ENCODE peak calls at places on chromosomes 12 and 14, in seven cellular contexts. U, J, Y, E, I, S and K are unnamed samples. For H3K27me3, the result is how much of the 10 kb centered on the place peaks cover.

GRCh38 chr12:107331471-107331870 is 238.1 kb upstream of the CRY1 start:
- DNase-seq in I (no peak), J (no peak), Y (no peak), U (no peak), S (no peak), E (no peak), K (no peak)

GRCh38 chr12:14756331-14757143 is 46.7 kb downstream of the WBP11 start:
- DNase-seq in Y (no peak), S (no peak), E (no peak), I (no peak), U (no peak), J (no peak), K (no peak)

GRCh38 chr12:5524116-5524768 is 92.3 kb downstream of the NTF3 start:
- DNase-seq in J (no peak), I (no peak), Y (no peak), U (no peak), S (no peak), E (no peak), K (no peak)

GRCh38 chr14:105529506-105530445 is 3.4 kb downstream of the TMEM121 start:
- DNase-seq in S (no peak), I (no peak), U (no peak), E (peak), J (no peak), Y (no peak), K (no peak)

GRCh38 chr14:20559461-20559904 is 1.4 kb downstream of the RNASE9 start:
- DNase-seq in J (no peak), U (no peak), Y (no peak), I (no peak), E (no peak), S (no peak), K (no peak)

GRCh38 chr14:57086271-57087162 is 182.2 kb downstream of the EXOC5 start:
- DNase-seq in E (no peak), S (no peak), I (no peak), J (no peak), Y (no peak), U (no peak), K (no peak)

GRCh38 chr14:102508410-102508773 is 1.2 kb downstream of the ANKRD9 start:
- DNase-seq in E (peak), J (no peak), S (no peak), Y (no peak), I (no peak), U (no peak), K (peak)

GRCh38 chr12:48005750-48006021 is 1.4 kb upstream of the COL2A1 start:
- DNase-seq in S (no peak), E (no peak), Y (no peak), I (no peak), U (no peak), J (no peak), K (no peak)

GRCh38 chr14:20866963-20867362 is 24.2 kb upstream of the RNASE3 start:
- DNase-seq in E (no peak), Y (peak), J (no peak), U (no peak), I (no peak), S (no peak), K (peak)

GRCh38 chr12:67572492-67572891 is 76.1 kb upstream of the DYRK2 start:
- DNase-seq in J (no peak), Y (no peak), S (no peak), U (no peak), I (no peak), E (no peak), K (no peak)

GRCh38 chr12:11798856-11799530 is 149.5 kb downstream of the ETV6 start:
- DNase-seq in S (peak), Y (peak), I (peak), E (peak), J (peak), U (no peak), K (peak)

GRCh38 chr12:98741229-98741614 is 96.1 kb downstream of the APAF1 start:
- DNase-seq in E (no peak), U (no peak), S (peak), Y (peak), I (no peak), J (no peak), K (peak)

GRCh38 chr14:44417809-44418208 is 89.3 kb downstream of the FSCB start:
- DNase-seq in E (no peak), I (no peak), Y (no peak), J (no peak), U (no peak), S (no peak), K (no peak)

GRCh38 chr14:49581209-49581960 is 4.8 kb downstream of the RPS29 start:
- DNase-seq in I (no peak), U (no peak), J (no peak), S (no peak), Y (no peak), E (no peak), K (no peak)

GRCh38 chr12:26987634-26988424 is 26.4 kb downstream of the TM7SF3 start:
- DNase-seq in I (no peak), U (no peak), Y (no peak), E (no peak), S (peak), J (peak), K (no peak)
- H3K4me3 ChIP-seq in I (no peak), U (no peak), Y (no peak), E (no peak), S (no peak), J (no peak), K (no peak)

GRCh38 chr12:49283541-49284429 is 11.2 kb upstream of the PRPH start:
- DNase-seq in Y (no peak), U (no peak), S (no peak), J (no peak), E (no peak), I (no peak), K (no peak)
- TF ChIP-seq CTCF in Y (no peak), U (no peak), S (peak), J (no peak), E (no peak), I (no peak), K (no peak)

DNA sequence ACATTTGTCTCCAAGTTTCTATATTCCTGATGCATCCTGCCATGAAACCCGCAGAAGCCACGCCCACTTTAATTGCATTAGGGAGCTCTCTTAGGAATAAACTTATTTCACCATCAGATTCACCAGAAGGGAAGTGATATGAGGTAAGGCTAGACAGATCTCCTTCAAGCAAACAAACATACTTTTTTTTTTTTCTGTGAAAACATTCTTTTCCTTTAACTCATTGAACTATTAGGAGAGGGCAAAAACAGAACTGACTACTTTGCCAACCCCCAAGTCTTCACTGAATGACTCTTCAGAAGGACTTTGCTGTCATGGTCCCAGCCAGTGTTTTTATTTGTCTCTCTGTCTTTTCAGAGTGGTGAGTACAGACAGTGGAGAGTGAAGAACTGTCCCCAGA is 48.4 kb downstream of the GTF2A1 start:
- DNase-seq in Y (no peak), U (no peak), J (no peak), E (no peak), S (peak), I (no peak), K (no peak)
- H3K27me3 ChIP-seq in Y (under half), U (under half), J (under half), E (under half), S (under half), I (under half), K (under half)

GRCh38 chr14:96423446-96424103 is 31.6 kb downstream of the AK7 start:
- DNase-seq in U (peak), S (no peak), E (no peak), J (no peak), Y (no peak), I (no peak), K (no peak)
- H3K4me3 ChIP-seq in U (no peak), S (peak), E (peak), J (peak), Y (peak), I (peak), K (peak)

GRCh38 chr14:24143511-24143910 is 2.1 kb upstream of the EMC9 start:
- DNase-seq in E (no peak), U (no peak), Y (no peak), S (peak), J (no peak), I (no peak), K (no peak)

GRCh38 chr14:24138396-24139271 is 2.6 kb downstream of the PSME1 start:
- DNase-seq in U (no peak), J (no peak), S (no peak), I (no peak), Y (no peak), E (no peak), K (no peak)

GRCh38 chr14:24144451-24144850 is 2.0 kb downstream of the PSME2 start:
- DNase-seq in J (no peak), U (no peak), E (no peak), S (no peak), Y (no peak), I (no peak), K (no peak)

GRCh38 chr14:24139272-24139934 is 2.0 kb downstream of the EMC9 start:
- DNase-seq in J (no peak), Y (no peak), E (no peak), S (no peak), U (no peak), I (no peak), K (no peak)

DNA sequence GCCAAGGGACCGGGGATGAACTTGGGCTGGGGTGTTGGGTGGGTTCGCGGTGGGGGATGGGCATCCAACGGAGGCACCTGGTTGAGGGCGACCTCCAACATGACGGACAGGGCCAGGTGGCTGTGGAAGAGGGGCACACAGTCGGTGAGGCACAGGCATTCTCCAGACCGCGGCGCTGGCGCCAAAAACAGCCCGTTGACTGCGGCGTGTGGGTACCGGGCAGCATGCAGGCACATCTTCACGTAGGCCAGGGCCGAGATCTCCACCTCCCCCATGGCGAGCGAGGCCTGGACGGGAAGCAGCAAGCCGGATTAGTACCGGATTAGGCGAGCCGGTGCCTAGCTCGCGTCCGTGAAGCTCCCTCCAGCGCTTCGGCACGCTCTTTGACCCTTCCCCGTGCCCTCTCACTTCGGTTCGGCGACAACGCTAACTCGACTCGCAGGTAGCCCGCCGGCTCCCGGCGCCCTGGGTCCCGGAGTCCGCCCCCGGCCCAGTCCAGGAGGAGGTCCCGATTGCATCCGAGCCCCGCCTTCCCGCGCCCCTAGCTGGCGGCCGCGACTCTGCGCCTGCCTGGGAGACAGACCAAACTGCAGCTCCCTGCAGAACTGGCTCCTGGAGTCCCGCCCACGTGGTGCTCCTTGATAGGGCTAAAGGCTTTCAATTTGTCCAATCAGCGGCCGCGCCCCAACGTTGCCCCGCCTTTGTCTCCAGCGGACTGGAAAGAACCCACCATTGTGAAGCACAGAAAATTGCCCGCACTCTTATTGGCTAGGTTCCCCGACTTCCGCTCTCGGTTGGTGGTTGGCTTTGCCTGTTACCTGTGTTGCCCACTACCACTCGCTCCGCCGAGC is at the start of gene EMC9:
- DNase-seq in E (peak), U (peak), S (peak), J (peak), I (peak), Y (peak), K (peak)
- TF ChIP-seq CTCF in E (peak), U (peak), S (peak), J (no peak), I (peak), Y (peak), K (peak)

GRCh38 chr14:90058876-90059458 is 2.8 kb upstream of the KCNK13 start:
- DNase-seq in S (peak), J (no peak), Y (no peak), E (no peak), I (peak), U (no peak), K (no peak)
- H3K27me3 ChIP-seq in S (half or more), J (half or more), Y (under half), E (under half), I (under half), U (under half), K (under half)

GRCh38 chr12:52791271-52792184 is 4.4 kb downstream of the KRT3 start:
- DNase-seq in Y (no peak), I (no peak), U (no peak), E (no peak), J (no peak), S (no peak), K (no peak)

GRCh38 chr12:52792185-52793029 is 3.5 kb downstream of the KRT3 start:
- DNase-seq in I (no peak), J (no peak), Y (no peak), E (no peak), U (no peak), S (no peak), K (no peak)

GRCh38 chr12:52789637-52790426 is 6.1 kb downstream of the KRT3 start:
- DNase-seq in U (no peak), J (peak), I (no peak), E (no peak), S (no peak), Y (no peak), K (no peak)

GRCh38 chr12:52788876-52789636 is 6.9 kb downstream of the KRT3 start:
- DNase-seq in J (no peak), S (no peak), E (no peak), I (no peak), U (no peak), Y (no peak), K (no peak)

GRCh38 chr12:52790427-52791270 is 5.3 kb downstream of the KRT3 start:
- DNase-seq in I (no peak), Y (no peak), J (no peak), S (no peak), E (no peak), U (no peak), K (no peak)
- H3K4me3 ChIP-seq in I (no peak), Y (no peak), J (no peak), S (no peak), E (no peak), U (no peak), K (no peak)